ENCODE peak calls at places on chromosomes 6 and 20, in ten cellular contexts. One of them, this sample, is unnamed.
A peak's percentile ranks its signal among the peaks of the same experiment; 100 is the strongest.

GRCh38 chr6:170212956-170213636 is 77.8 kb downstream of the DLL1 start:
- DNase-seq in A549: no peak
- DNase-seq in H1: no peak
- DNase-seq in stomach: no peak
- DNase-seq in tibial nerve: no peak
- DNase-seq in sigmoid colon: peak; percentile 44
- DNase-seq in esophagus muscularis mucosa: peak; percentile 34
- DNase-seq in GM12878: no peak
- DNase-seq in K562: no peak
- DNase-seq in transverse colon: no peak
- DNase-seq in this sample: no peak

GRCh38 chr6:148193063-148193680 is 149.5 kb upstream of the SASH1 start:
- DNase-seq in A549: no peak
- DNase-seq in H1: no peak
- DNase-seq in stomach: peak; percentile 59
- DNase-seq in tibial nerve: no peak
- DNase-seq in sigmoid colon: no peak
- DNase-seq in esophagus muscularis mucosa: no peak
- DNase-seq in GM12878: no peak
- DNase-seq in K562: no peak
- DNase-seq in transverse colon: peak; percentile 73
- DNase-seq in this sample: no peak

GRCh38 chr6:125792172-125792571 is 1.4 kb downstream of the NCOA7 start:
- DNase-seq in A549: no peak
- DNase-seq in H1: no peak
- DNase-seq in stomach: no peak
- DNase-seq in tibial nerve: no peak
- DNase-seq in sigmoid colon: no peak
- DNase-seq in esophagus muscularis mucosa: no peak
- DNase-seq in GM12878: no peak
- DNase-seq in K562: no peak
- DNase-seq in transverse colon: no peak
- DNase-seq in this sample: no peak

GRCh38 chr6:160036790-160037206 is 67.9 kb downstream of the IGF2R start:
- DNase-seq in A549: no peak
- DNase-seq in H1: no peak
- DNase-seq in stomach: no peak
- DNase-seq in tibial nerve: no peak
- DNase-seq in sigmoid colon: no peak
- DNase-seq in esophagus muscularis mucosa: peak; percentile 91
- DNase-seq in GM12878: no peak
- DNase-seq in K562: no peak
- DNase-seq in transverse colon: no peak
- DNase-seq in this sample: no peak

GRCh38 chr6:13769655-13770053 is 44.7 kb downstream of the MCUR1 start:
- DNase-seq in A549: no peak
- DNase-seq in H1: peak; percentile 77
- DNase-seq in stomach: peak; percentile 7
- DNase-seq in tibial nerve: no peak
- DNase-seq in sigmoid colon: no peak
- DNase-seq in esophagus muscularis mucosa: no peak
- DNase-seq in GM12878: no peak
- DNase-seq in K562: no peak
- DNase-seq in transverse colon: no peak
- DNase-seq in this sample: no peak

GRCh38 chr6:42138630-42139619 is 3.5 kb downstream of the C6orf132 start:
- DNase-seq in A549: no peak
- DNase-seq in H1: no peak
- DNase-seq in stomach: no peak
- DNase-seq in tibial nerve: no peak
- DNase-seq in sigmoid colon: no peak
- DNase-seq in esophagus muscularis mucosa: no peak
- DNase-seq in GM12878: no peak
- DNase-seq in K562: no peak
- DNase-seq in transverse colon: no peak
- DNase-seq in this sample: no peak

GRCh38 chr6:81171991-81172740 is 580.3 kb downstream of the TENT5A start:
- DNase-seq in A549: no peak
- DNase-seq in H1: no peak
- DNase-seq in stomach: no peak
- DNase-seq in tibial nerve: peak; percentile 13
- DNase-seq in sigmoid colon: peak; percentile 69
- DNase-seq in esophagus muscularis mucosa: no peak
- DNase-seq in GM12878: no peak
- DNase-seq in K562: no peak
- DNase-seq in transverse colon: no peak
- DNase-seq in this sample: peak; percentile 35

GRCh38 chr6:161901740-161902426 is 628.0 kb upstream of the AGPAT4 start:
- DNase-seq in A549: no peak
- DNase-seq in H1: no peak
- DNase-seq in stomach: no peak
- DNase-seq in tibial nerve: no peak
- DNase-seq in sigmoid colon: no peak
- DNase-seq in esophagus muscularis mucosa: no peak
- DNase-seq in GM12878: no peak
- DNase-seq in K562: no peak
- DNase-seq in transverse colon: no peak
- DNase-seq in this sample: no peak

GRCh38 chr6:158818008-158818579 is 1.1 kb downstream of the EZR start:
- DNase-seq in A549: peak; percentile 70
- DNase-seq in H1: peak; percentile 83
- DNase-seq in stomach: peak; percentile 89
- DNase-seq in tibial nerve: peak; percentile 61
- DNase-seq in sigmoid colon: peak; percentile 89
- DNase-seq in esophagus muscularis mucosa: no peak
- DNase-seq in GM12878: no peak
- DNase-seq in K562: peak; percentile 87
- DNase-seq in transverse colon: peak; percentile 89
- DNase-seq in this sample: peak; percentile 85

GRCh38 chr6:150857062-150857905 is 8.2 kb upstream of the MTHFD1L start:
- DNase-seq in A549: peak; percentile 46
- DNase-seq in H1: no peak
- DNase-seq in stomach: no peak
- DNase-seq in tibial nerve: no peak
- DNase-seq in sigmoid colon: no peak
- DNase-seq in esophagus muscularis mucosa: no peak
- DNase-seq in GM12878: no peak
- DNase-seq in K562: no peak
- DNase-seq in transverse colon: no peak
- DNase-seq in this sample: no peak

GRCh38 chr6:128508588-128509296 is 11.7 kb downstream of the PTPRK start:
- DNase-seq in A549: peak; percentile 67
- DNase-seq in H1: no peak
- DNase-seq in stomach: no peak
- DNase-seq in tibial nerve: no peak
- DNase-seq in sigmoid colon: no peak
- DNase-seq in esophagus muscularis mucosa: no peak
- DNase-seq in GM12878: no peak
- DNase-seq in K562: no peak
- DNase-seq in transverse colon: no peak
- DNase-seq in this sample: no peak

GRCh38 chr20:44080646-44081267 is 106.2 kb downstream of the JPH2 start:
- DNase-seq in A549: peak; percentile 85
- DNase-seq in H1: peak; percentile 78
- DNase-seq in stomach: peak; percentile 82
- DNase-seq in tibial nerve: peak; percentile 31
- DNase-seq in sigmoid colon: peak; percentile 84
- DNase-seq in esophagus muscularis mucosa: peak; percentile 92
- DNase-seq in GM12878: peak; percentile 55
- DNase-seq in K562: peak; percentile 79
- DNase-seq in transverse colon: peak; percentile 83
- DNase-seq in this sample: peak; percentile 79

GRCh38 chr6:145621776-145622175 is 113.5 kb downstream of the EPM2A start:
- DNase-seq in A549: no peak
- DNase-seq in H1: no peak
- DNase-seq in stomach: no peak
- DNase-seq in tibial nerve: no peak
- DNase-seq in sigmoid colon: no peak
- DNase-seq in esophagus muscularis mucosa: no peak
- DNase-seq in GM12878: no peak
- DNase-seq in K562: no peak
- DNase-seq in transverse colon: no peak
- DNase-seq in this sample: no peak

GRCh38 chr6:77857421-77857820 is 204.6 kb downstream of the MEI4 start:
- DNase-seq in A549: no peak
- DNase-seq in H1: no peak
- DNase-seq in stomach: no peak
- DNase-seq in tibial nerve: no peak
- DNase-seq in sigmoid colon: no peak
- DNase-seq in esophagus muscularis mucosa: no peak
- DNase-seq in GM12878: no peak
- DNase-seq in K562: no peak
- DNase-seq in transverse colon: no peak
- DNase-seq in this sample: no peak

GRCh38 chr20:31566658-31567379 is 38.3 kb upstream of the ID1 start:
- DNase-seq in A549: no peak
- DNase-seq in H1: peak; percentile 56
- DNase-seq in stomach: peak; percentile 63
- DNase-seq in tibial nerve: no peak
- DNase-seq in sigmoid colon: no peak
- DNase-seq in esophagus muscularis mucosa: no peak
- DNase-seq in GM12878: no peak
- DNase-seq in K562: peak; percentile 49
- DNase-seq in transverse colon: peak; percentile 44
- DNase-seq in this sample: no peak

GRCh38 chr20:2133318-2134183 is 31.9 kb downstream of the STK35 start:
- DNase-seq in A549: peak; percentile 35
- DNase-seq in H1: no peak
- DNase-seq in stomach: no peak
- DNase-seq in tibial nerve: no peak
- DNase-seq in sigmoid colon: no peak
- DNase-seq in esophagus muscularis mucosa: no peak
- DNase-seq in GM12878: peak; percentile 16
- DNase-seq in K562: no peak
- DNase-seq in transverse colon: no peak
- DNase-seq in this sample: no peak

DNA sequence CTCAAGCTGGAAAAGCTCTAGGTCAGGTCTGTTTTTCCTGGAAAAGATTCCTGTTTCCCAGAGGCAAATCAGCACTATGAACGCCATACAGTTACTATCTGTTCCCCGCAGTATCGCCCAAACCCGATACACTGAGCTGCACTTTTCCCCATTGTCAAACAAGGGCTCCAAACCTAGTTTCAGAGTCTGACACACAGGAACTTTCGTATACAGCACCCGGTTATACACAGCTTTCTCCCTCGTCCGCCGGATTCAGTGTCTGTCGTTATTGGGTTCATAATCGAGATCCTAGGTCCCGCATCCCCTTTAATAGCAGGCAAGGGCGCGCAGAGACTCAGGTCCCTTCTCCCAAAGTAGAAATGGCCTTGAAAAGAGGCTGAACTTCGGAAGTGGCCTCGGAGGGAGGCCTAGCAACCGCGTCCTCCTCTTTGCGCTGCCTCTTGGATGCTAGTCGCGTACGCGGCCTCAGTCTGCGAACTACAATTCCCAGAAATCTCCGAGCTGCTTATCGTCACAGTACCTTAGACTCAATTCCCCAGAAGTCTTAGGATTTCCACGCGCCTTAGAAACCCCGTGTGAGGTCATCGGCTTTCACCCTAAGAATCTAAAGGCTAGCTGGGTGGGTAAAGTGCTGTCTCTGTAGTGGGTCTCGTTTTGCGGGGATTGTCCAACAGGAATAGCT is 34.2 kb downstream of the ZNF391 start:
- DNase-seq in A549: no peak
- DNase-seq in H1: peak; percentile 52
- DNase-seq in stomach: no peak
- DNase-seq in tibial nerve: no peak
- DNase-seq in sigmoid colon: no peak
- DNase-seq in esophagus muscularis mucosa: no peak
- DNase-seq in GM12878: no peak
- DNase-seq in K562: no peak
- DNase-seq in transverse colon: no peak
- DNase-seq in this sample: peak; percentile 29
- TF ChIP-seq CTCF in A549: no peak
- TF ChIP-seq CTCF in H1: no peak
- TF ChIP-seq CTCF in stomach: no peak
- TF ChIP-seq CTCF in tibial nerve: no peak
- TF ChIP-seq CTCF in sigmoid colon: no peak
- TF ChIP-seq CTCF in esophagus muscularis mucosa: no peak
- TF ChIP-seq CTCF in GM12878: no peak
- TF ChIP-seq CTCF in K562: no peak
- TF ChIP-seq CTCF in transverse colon: no peak
- TF ChIP-seq CTCF in this sample: no peak

GRCh38 chr20:58012731-58013510 is 215.5 kb downstream of the ANKRD60 start:
- DNase-seq in A549: no peak
- DNase-seq in H1: no peak
- DNase-seq in stomach: no peak
- DNase-seq in tibial nerve: no peak
- DNase-seq in sigmoid colon: no peak
- DNase-seq in esophagus muscularis mucosa: no peak
- DNase-seq in GM12878: no peak
- DNase-seq in K562: no peak
- DNase-seq in transverse colon: no peak
- DNase-seq in this sample: no peak
- H3K27ac ChIP-seq in A549: peak overlapping the region; percentile 93
- H3K27ac ChIP-seq in H1: no peak overlapping the region
- H3K27ac ChIP-seq in stomach: no peak overlapping the region
- H3K27ac ChIP-seq in tibial nerve: no peak overlapping the region
- H3K27ac ChIP-seq in sigmoid colon: no peak overlapping the region
- H3K27ac ChIP-seq in esophagus muscularis mucosa: no peak overlapping the region
- H3K27ac ChIP-seq in GM12878: no peak overlapping the region
- H3K27ac ChIP-seq in K562: no peak overlapping the region
- H3K27ac ChIP-seq in transverse colon: no peak overlapping the region
- H3K27ac ChIP-seq in this sample: no peak overlapping the region

GRCh38 chr6:35980991-35981645 is 43.3 kb downstream of the SLC26A8 start:
- DNase-seq in A549: no peak
- DNase-seq in H1: no peak
- DNase-seq in stomach: no peak
- DNase-seq in tibial nerve: no peak
- DNase-seq in sigmoid colon: no peak
- DNase-seq in esophagus muscularis mucosa: peak; percentile 47
- DNase-seq in GM12878: no peak
- DNase-seq in K562: no peak
- DNase-seq in transverse colon: no peak
- DNase-seq in this sample: no peak
- TF ChIP-seq EP300 in A549: no peak
- TF ChIP-seq EP300 in H1: no peak
- TF ChIP-seq EP300 in stomach: no peak
- TF ChIP-seq EP300 in tibial nerve: no peak
- TF ChIP-seq EP300 in sigmoid colon: no peak
- TF ChIP-seq EP300 in esophagus muscularis mucosa: no peak
- TF ChIP-seq EP300 in GM12878: no peak
- TF ChIP-seq EP300 in K562: no peak
- TF ChIP-seq EP300 in transverse colon: no peak
- TF ChIP-seq EP300 in this sample: no peak

DNA sequence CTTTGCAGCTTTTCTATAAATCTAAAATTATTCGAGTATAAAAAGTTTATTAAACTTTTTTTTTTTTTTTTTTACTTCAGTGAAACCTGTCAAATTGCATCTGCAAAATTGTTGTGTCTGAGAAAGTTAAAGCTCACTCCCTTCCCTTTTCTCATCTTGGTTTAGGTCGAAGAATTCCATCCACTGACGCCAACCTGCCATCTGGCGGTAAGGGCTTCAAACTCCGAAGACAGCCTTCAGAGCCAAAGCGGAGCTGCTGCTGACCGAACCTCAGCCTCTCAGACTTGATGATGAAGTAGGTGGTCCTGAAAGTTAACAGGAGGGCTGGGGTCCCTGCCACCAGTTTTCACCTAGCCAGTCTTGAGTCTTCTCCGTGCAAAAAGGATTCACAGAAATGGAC is 29.6 kb upstream of the VAPB start:
- DNase-seq in A549: no peak
- DNase-seq in H1: no peak
- DNase-seq in stomach: no peak
- DNase-seq in tibial nerve: no peak
- DNase-seq in sigmoid colon: no peak
- DNase-seq in esophagus muscularis mucosa: no peak
- DNase-seq in GM12878: no peak
- DNase-seq in K562: no peak
- DNase-seq in transverse colon: no peak
- DNase-seq in this sample: no peak
- TF ChIP-seq CTCF in A549: no peak
- TF ChIP-seq CTCF in H1: peak; percentile 43
- TF ChIP-seq CTCF in stomach: no peak
- TF ChIP-seq CTCF in tibial nerve: no peak
- TF ChIP-seq CTCF in sigmoid colon: no peak
- TF ChIP-seq CTCF in esophagus muscularis mucosa: no peak
- TF ChIP-seq CTCF in GM12878: no peak
- TF ChIP-seq CTCF in K562: no peak
- TF ChIP-seq CTCF in transverse colon: no peak
- TF ChIP-seq CTCF in this sample: no peak

This sample was measured in ovary.